ENCODE peak calls at places on chromosomes 5 and 9, in eight cellular contexts. X is pancreas, Z is tibial artery, N is fibroblast of lung, F is fibroblast of pulmonary artery, S is foreskin fibroblast, T is epithelial cell of esophagus, G is NB4. D is an unnamed sample.

GRCh38 chr5:61333351-61334223 is 1.5 kb downstream of the ZSWIM6 start:
- DNase-seq in S (peak; percentile 54), F (peak; percentile 35), N (no peak), T (peak; percentile 41), Z (peak; percentile 69), X (peak; percentile 46), G (peak; percentile 82), D (no peak)

GRCh38 chr9:19922476-19923118 is 133.8 kb upstream of the SLC24A2 start:
- DNase-seq in X (no peak), F (peak; percentile 77), N (peak; percentile 72), Z (no peak), T (peak; percentile 70), S (peak; percentile 77), G (peak; percentile 42), D (peak; percentile 56)

GRCh38 chr9:126421567-126422428 is 95.2 kb downstream of the MVB12B start:
- DNase-seq in G (no peak), F (no peak), S (no peak), Z (no peak), X (peak; percentile 22), T (no peak), N (no peak), D (peak; percentile 68)

GRCh38 chr9:31347082-31347617 is 1037.3 kb upstream of the ACO1 start:
- DNase-seq in Z (no peak), G (peak; percentile 62), F (peak; percentile 75), X (no peak), N (peak; percentile 77), S (peak; percentile 23), T (peak; percentile 59), D (no peak)

GRCh38 chr5:78242001-78242400 is 52.5 kb downstream of the AP3B1 start:
- DNase-seq in F (no peak), Z (no peak), G (no peak), S (no peak), N (no peak), X (no peak), T (no peak), D (no peak)

GRCh38 chr9:132970306-132971062 is 8.0 kb upstream of the GFI1B start:
- DNase-seq in S (no peak), N (no peak), X (no peak), G (no peak), Z (no peak), F (no peak), T (no peak), D (no peak)

GRCh38 chr5:126884269-126884819 is 107.4 kb downstream of the LMNB1 start:
- DNase-seq in Z (no peak), S (peak; percentile 91), G (no peak), X (no peak), N (peak; percentile 84), F (peak; percentile 80), T (peak; percentile 91), D (peak; percentile 70)

GRCh38 chr5:176528301-176528700 is 8.9 kb downstream of the RNF44 start:
- DNase-seq in G (no peak), T (no peak), S (no peak), N (no peak), F (no peak), Z (no peak), X (no peak), D (no peak)

GRCh38 chr5:169296456-169297220 is 4.3 kb downstream of the SLIT3 start:
- DNase-seq in Z (peak; percentile 88), X (no peak), T (no peak), F (peak; percentile 30), G (no peak), S (peak; percentile 95), N (peak; percentile 84), D (no peak)

GRCh38 chr9:7376838-7377237 is 422.7 kb downstream of the DMAC1 start:
- DNase-seq in G (no peak), X (no peak), S (peak; percentile 19), F (no peak), Z (no peak), N (peak; percentile 68), T (no peak), D (peak; percentile 72)

GRCh38 chr5:112312810-112313209 is 106.3 kb downstream of the EPB41L4A start:
- DNase-seq in Z (no peak), N (peak; percentile 14), X (no peak), T (peak; percentile 18), S (peak; percentile 1), G (no peak), F (peak; percentile 40), D (no peak)

GRCh38 chr5:56170557-56170956 is 62.6 kb downstream of the ANKRD55 start:
- DNase-seq in T (no peak), N (peak; percentile 65), Z (peak; percentile 82), S (peak; percentile 50), F (peak; percentile 68), X (peak; percentile 47), G (no peak), D (peak; percentile 93)

GRCh38 chr5:1916041-1917001 is 33.6 kb upstream of the IRX4 start:
- DNase-seq in G (no peak), T (no peak), Z (peak; percentile 39), N (no peak), X (no peak), F (no peak), S (no peak), D (no peak)

GRCh38 chr9:116959775-116960174 is 272.7 kb downstream of the TRIM32 start:
- DNase-seq in S (peak; percentile 11), F (no peak), Z (no peak), T (peak; percentile 7), N (peak; percentile 3), G (no peak), X (no peak), D (no peak)

DNA sequence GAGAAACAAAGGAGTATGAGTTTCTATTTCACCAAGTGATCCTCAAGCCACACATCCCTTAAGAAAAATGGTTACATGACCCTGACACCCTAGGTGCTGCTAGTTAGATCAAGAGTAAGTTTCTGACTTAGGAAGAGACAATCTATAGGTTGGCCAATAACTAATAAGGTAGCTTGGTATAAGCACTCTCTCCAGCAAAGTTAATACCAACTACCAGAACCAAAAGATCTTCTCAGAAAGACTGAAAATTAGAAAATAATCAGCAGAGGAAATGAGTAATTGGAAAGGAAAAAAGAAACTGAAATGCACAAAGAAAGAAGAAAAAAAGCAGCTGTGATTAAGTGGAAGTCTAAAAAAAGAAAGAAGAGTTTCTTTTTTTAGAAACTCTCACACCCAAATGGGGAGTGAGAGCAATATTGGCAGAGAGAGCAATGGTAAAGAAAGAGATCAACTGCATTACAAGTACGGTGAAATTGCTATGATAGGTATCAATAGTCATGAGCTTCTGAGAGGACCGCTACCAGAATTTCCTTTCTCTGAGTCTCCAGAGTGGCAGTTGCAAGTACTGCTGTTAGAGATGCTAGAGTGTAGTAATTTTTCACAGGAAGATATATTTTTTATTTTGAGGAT is 195.5 kb downstream of the TMEM167A start:
- DNase-seq in T (no peak), N (no peak), F (no peak), X (no peak), G (no peak), S (no peak), Z (no peak), D (no peak)
- H3K4me3 ChIP-seq in T (no peak overlapping the region), N (no peak overlapping the region), F (no peak overlapping the region), X (no peak overlapping the region), G (no peak overlapping the region), S (no peak overlapping the region), Z (no peak overlapping the region), D (no peak overlapping the region)

DNA sequence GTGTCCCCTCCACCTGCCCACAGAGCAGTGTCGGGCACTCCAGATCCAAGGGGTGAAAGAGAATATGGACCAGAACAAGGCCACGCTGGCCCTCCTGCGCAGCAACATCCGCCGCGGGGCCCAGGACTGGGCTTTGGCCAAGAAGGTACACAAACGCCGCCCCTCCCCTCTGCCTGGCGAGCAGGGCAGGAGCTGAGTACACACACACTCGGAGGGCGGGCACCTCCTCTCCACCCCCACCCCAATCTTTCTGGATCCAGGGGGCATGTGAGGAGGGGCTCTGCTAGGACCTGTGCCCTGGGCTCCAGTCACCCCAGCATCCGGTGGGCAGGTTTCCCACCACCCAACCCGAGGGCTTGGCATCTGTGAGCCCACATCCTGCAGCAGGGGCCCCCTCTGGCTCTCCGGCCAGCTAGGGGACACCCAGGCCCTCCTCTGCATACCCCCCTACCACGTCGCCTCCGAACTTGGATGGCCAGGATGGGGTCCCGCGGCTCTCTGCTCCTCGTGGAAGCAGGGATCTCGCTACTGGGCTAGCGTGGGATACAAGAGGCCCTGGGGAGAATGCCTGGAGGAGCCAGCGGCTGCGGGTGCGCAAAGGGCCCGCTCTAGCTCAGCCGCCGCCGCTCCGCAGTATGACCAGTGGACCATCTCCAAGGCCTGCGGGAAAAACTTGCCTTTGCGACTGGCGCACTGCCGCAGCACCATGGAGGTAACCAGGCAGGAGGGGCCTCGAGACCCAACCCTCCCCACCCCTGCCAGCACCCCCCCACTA is 3.1 kb downstream of the CCDC183 start:
- DNase-seq in T (peak; percentile 17), F (no peak), Z (no peak), G (no peak), S (no peak), X (peak; percentile 84), N (no peak), D (no peak)
- TF ChIP-seq CTCF in T (no peak), F (no peak), Z (no peak), G (no peak), S (no peak), X (no peak), N (no peak), D (no peak)

DNA sequence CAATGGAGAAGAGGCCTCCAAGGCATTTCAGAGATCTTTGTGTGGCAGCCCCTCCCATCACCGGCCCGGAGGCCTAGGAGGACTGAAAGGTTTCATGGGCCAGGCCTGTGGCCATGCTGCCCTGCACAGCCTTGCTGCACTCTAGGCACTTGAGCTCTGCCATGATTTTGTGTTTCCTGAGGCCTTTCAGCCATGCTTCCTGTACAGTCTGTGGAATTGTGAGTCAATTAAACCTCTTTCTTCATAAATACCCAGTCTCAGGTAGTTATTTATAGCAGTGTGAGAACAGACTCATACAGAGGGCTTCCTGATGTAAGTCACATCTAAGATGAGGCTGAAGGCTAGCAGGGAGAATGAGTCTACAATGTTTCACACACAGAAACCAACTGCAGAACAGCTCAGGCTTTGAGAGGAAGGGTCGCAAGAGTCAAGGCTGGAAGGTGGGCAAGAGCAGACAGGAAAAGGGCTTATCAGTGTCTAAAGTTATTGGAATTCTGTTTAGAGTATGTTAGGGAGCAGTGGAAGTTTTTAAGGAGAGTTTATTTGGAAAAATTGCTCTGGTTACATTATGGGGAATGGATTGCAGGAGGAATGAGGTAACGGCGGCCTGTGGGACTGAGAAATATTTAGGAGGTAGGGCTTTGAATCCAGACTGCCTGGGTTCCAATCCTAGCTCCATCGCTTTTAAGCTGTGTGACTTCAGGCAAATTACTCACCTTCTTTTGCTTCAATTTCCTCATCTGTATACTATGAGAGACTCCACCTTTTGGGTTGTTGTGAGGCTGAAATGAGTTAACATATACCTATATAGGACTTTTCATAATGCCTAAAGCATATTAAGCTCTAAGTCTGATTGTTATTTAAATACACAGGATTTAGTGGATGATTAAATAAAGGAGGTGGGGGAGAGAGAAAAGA is 291.2 kb downstream of the CWC27 start:
- DNase-seq in S (peak; percentile 64), T (peak; percentile 86), Z (no peak), X (no peak), F (peak; percentile 45), G (no peak), N (no peak), D (no peak)
- H3K4me3 ChIP-seq in S (no peak overlapping the region), T (no peak overlapping the region), Z (no peak overlapping the region), X (no peak overlapping the region), F (no peak overlapping the region), G (no peak overlapping the region), N (no peak overlapping the region), D (no peak overlapping the region)

GRCh38 chr5:34859253-34859652 is 20.3 kb downstream of the TTC23L start:
- DNase-seq in S (no peak), X (no peak), G (no peak), F (no peak), Z (no peak), T (no peak), N (no peak), D (no peak)
- TF ChIP-seq CTCF in S (no peak), X (no peak), G (no peak), F (no peak), Z (no peak), T (no peak), N (no peak), D (no peak)

D was measured in astrocyte of the cerebellum.